ENCODE peak calls at places on chromosomes 13 and 19, in five cellular contexts. One of them, this sample, is unnamed.

GRCh38 chr19:49710372-49710951 is 19.5 kb downstream of the CPT1C start:
- DNase-seq in IMR-90: peak; percentile 84
- DNase-seq in trophoblast cell: no peak
- DNase-seq in mesenchymal stem cell: peak; percentile 86
- DNase-seq in mesendoderm: no peak
- DNase-seq in this sample: no peak

GRCh38 chr13:24834902-24835510 is 71.0 kb downstream of the RNF17 start:
- DNase-seq in mesendoderm: peak; percentile 14
- DNase-seq in mesenchymal stem cell: no peak
- DNase-seq in IMR-90: no peak
- DNase-seq in trophoblast cell: no peak
- DNase-seq in this sample: no peak

GRCh38 chr13:48154671-48155070 is 59.8 kb upstream of the MED4 start:
- DNase-seq in trophoblast cell: no peak
- DNase-seq in IMR-90: no peak
- DNase-seq in mesenchymal stem cell: no peak
- DNase-seq in mesendoderm: no peak
- DNase-seq in this sample: no peak

GRCh38 chr13:51063909-51064308 is 47.2 kb downstream of the C13orf42 start:
- DNase-seq in mesenchymal stem cell: no peak
- DNase-seq in mesendoderm: no peak
- DNase-seq in IMR-90: no peak
- DNase-seq in trophoblast cell: no peak
- DNase-seq in this sample: no peak

GRCh38 chr13:35475131-35475959 is 1.1 kb downstream of the MAB21L1 start:
- DNase-seq in mesenchymal stem cell: peak; percentile 30
- DNase-seq in trophoblast cell: peak; percentile 4
- DNase-seq in mesendoderm: peak; percentile 68
- DNase-seq in IMR-90: peak; percentile 16
- DNase-seq in this sample: peak; percentile 67

GRCh38 chr19:44757735-44758505 is 9.4 kb downstream of the BCL3 start:
- DNase-seq in mesendoderm: peak; percentile 77
- DNase-seq in mesenchymal stem cell: peak; percentile 88
- DNase-seq in trophoblast cell: peak; percentile 73
- DNase-seq in IMR-90: peak; percentile 63
- DNase-seq in this sample: peak; percentile 74

GRCh38 chr13:80010846-80011245 is 330.1 kb downstream of the SPRY2 start:
- DNase-seq in trophoblast cell: no peak
- DNase-seq in IMR-90: no peak
- DNase-seq in mesenchymal stem cell: no peak
- DNase-seq in mesendoderm: no peak
- DNase-seq in this sample: no peak

GRCh38 chr19:9065457-9066014 is 21.3 kb upstream of the OR1M1 start:
- DNase-seq in trophoblast cell: no peak
- DNase-seq in mesendoderm: no peak
- DNase-seq in mesenchymal stem cell: no peak
- DNase-seq in IMR-90: no peak
- DNase-seq in this sample: peak; percentile 75

GRCh38 chr13:32142956-32143375 is 111.4 kb downstream of the FRY start:
- DNase-seq in IMR-90: peak; percentile 52
- DNase-seq in trophoblast cell: peak; percentile 32
- DNase-seq in mesenchymal stem cell: peak; percentile 34
- DNase-seq in mesendoderm: peak; percentile 90
- DNase-seq in this sample: peak; percentile 60

GRCh38 chr13:20609145-20609544 is 42.2 kb downstream of the IFT88 start:
- DNase-seq in trophoblast cell: no peak
- DNase-seq in mesenchymal stem cell: peak; percentile 82
- DNase-seq in IMR-90: peak; percentile 94
- DNase-seq in mesendoderm: no peak
- DNase-seq in this sample: no peak

GRCh38 chr13:70107498-70108271 is at the start of gene ATXN8OS:
- DNase-seq in IMR-90: no peak
- DNase-seq in mesenchymal stem cell: peak; percentile 33
- DNase-seq in mesendoderm: peak; percentile 38
- DNase-seq in trophoblast cell: no peak
- DNase-seq in this sample: peak; percentile 59

GRCh38 chr13:83620535-83621220 is 261.6 kb downstream of the SLITRK1 start:
- DNase-seq in IMR-90: peak; percentile 19
- DNase-seq in mesendoderm: no peak
- DNase-seq in mesenchymal stem cell: no peak
- DNase-seq in trophoblast cell: no peak
- DNase-seq in this sample: no peak

GRCh38 chr13:95948646-95949045 is 104.6 kb downstream of the UGGT2 start:
- DNase-seq in mesendoderm: no peak
- DNase-seq in mesenchymal stem cell: no peak
- DNase-seq in trophoblast cell: no peak
- DNase-seq in IMR-90: peak; percentile 47
- DNase-seq in this sample: no peak

GRCh38 chr13:62643007-62643483 is 1227.4 kb upstream of the PCDH20 start:
- DNase-seq in mesenchymal stem cell: peak; percentile 20
- DNase-seq in mesendoderm: peak; percentile 69
- DNase-seq in IMR-90: peak; percentile 66
- DNase-seq in trophoblast cell: peak; percentile 63
- DNase-seq in this sample: no peak

GRCh38 chr13:46296920-46297319 is 85.2 kb downstream of the LRRC63 start:
- DNase-seq in mesendoderm: peak; percentile 89
- DNase-seq in trophoblast cell: peak; percentile 82
- DNase-seq in IMR-90: peak; percentile 67
- DNase-seq in mesenchymal stem cell: peak; percentile 86
- DNase-seq in this sample: no peak

GRCh38 chr19:58053480-58054156 is 5.5 kb upstream of the ZNF135 start:
- DNase-seq in mesenchymal stem cell: no peak
- DNase-seq in trophoblast cell: no peak
- DNase-seq in IMR-90: no peak
- DNase-seq in mesendoderm: no peak
- DNase-seq in this sample: no peak

DNA sequence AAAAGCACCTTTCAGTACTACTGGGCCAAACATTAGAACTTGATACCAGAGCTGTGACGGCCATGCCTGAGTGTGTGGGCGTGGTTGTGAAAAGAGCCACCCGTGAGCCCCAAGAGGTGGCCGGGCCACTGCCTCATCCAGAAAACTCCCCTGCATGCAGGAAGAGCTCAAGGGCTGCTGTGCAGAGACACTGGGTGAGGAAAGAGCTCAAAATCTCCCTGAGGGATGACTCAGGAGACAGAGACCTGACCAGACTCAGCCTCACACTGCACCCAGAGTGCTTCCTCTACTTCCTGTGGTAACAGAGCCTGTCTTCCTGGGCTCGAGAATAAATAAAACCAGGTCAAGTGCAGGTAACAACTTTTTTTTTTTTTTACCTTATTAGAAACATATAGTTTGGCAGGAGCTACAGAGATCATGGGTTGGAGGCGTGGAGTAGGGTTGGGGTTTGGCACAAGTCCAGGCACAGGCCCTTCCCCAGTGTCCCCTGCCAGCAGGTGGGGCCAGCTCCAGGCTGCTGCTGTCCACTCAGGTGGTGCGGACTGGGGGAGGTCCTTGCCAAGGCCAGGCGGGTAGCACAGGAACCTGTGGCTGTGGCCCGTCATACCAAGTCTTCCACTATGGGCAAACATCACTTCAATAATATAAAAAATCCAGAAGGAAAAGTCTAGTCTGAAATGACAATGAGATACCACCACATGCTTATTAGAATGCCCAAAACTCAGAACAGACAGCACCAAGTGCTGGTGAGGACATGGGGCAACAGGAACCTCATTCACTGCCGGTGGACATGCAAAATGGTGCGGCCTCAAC is 25.5 kb downstream of the ELL start:
- DNase-seq in mesendoderm: peak; percentile 33
- DNase-seq in trophoblast cell: no peak
- DNase-seq in mesenchymal stem cell: peak; percentile 95
- DNase-seq in IMR-90: peak; percentile 80
- DNase-seq in this sample: no peak
- H3K4me1 ChIP-seq in mesendoderm: no peaks in the 10 kb centered on the region
- H3K4me1 ChIP-seq in trophoblast cell: peaks cover 16% of the 10 kb centered on the region
- H3K4me1 ChIP-seq in mesenchymal stem cell: peaks cover 37% of the 10 kb centered on the region
- H3K4me1 ChIP-seq in IMR-90: peaks cover 25% of the 10 kb centered on the region
- H3K4me1 ChIP-seq in this sample: peaks cover 2% of the 10 kb centered on the region

DNA sequence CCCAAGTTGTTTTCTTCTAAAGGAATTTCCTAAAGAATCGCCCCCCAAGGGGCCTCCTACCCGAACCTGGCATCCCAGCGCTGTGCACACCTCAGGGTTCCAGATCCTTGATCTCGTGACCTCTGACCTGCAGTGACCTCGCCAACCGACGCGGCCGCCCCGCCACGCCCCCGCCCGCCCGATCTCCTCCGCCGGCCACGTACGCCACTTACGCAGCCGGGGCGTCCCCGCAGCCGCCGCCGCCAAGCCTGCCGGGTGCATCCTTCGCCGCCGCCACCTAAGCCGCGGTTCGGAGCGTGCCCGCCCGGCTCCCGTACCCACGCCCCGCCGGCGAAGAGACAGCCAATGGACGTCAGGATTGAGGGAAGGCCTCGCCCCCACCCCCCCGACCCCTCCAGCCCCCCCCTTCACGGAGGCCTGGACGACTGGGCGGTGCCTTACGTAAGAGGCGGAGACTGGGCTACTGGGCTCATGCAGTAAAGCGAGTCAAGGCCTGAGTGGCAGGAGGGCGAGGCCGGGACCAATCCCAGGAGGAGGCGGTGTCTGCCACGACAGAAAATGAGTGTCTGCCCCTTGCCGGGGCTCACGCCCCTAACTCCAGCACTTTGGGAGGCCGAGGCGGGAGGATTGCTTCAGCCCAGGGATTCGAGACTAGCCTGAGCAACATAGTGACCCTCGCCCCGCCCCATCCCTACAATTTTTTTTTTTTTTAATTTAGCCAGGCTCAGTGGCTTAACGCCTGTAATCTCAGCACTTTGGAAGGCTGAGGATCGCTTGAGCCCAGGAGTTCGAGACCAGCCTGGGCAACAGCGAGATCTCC is at the start of gene YIF1B:
- DNase-seq in mesenchymal stem cell: peak; percentile 97
- DNase-seq in IMR-90: peak; percentile 96
- DNase-seq in trophoblast cell: peak; percentile 99
- DNase-seq in mesendoderm: peak; percentile 99
- DNase-seq in this sample: peak; percentile 99
- H2BK5ac ChIP-seq in mesenchymal stem cell: no peak within 1 kb of the TSS
- H2BK5ac ChIP-seq in IMR-90: peak within 1 kb of the TSS; percentile 58
- H2BK5ac ChIP-seq in trophoblast cell: peak within 1 kb of the TSS; percentile 49
- H2BK5ac ChIP-seq in mesendoderm: no peak within 1 kb of the TSS
- H2BK5ac ChIP-seq in this sample: no peak within 1 kb of the TSS

GRCh38 chr13:75452564-75452963 is 29.4 kb downstream of the TBC1D4 start:
- DNase-seq in mesenchymal stem cell: no peak
- DNase-seq in IMR-90: no peak
- DNase-seq in mesendoderm: no peak
- DNase-seq in trophoblast cell: peak; percentile 18
- DNase-seq in this sample: no peak

GRCh38 chr13:75455962-75456361 is 26.0 kb downstream of the TBC1D4 start:
- DNase-seq in mesenchymal stem cell: no peak
- DNase-seq in mesendoderm: no peak
- DNase-seq in trophoblast cell: no peak
- DNase-seq in IMR-90: no peak
- DNase-seq in this sample: no peak

GRCh38 chr13:75458696-75459422 is 23.1 kb downstream of the TBC1D4 start:
- DNase-seq in mesendoderm: peak; percentile 29
- DNase-seq in IMR-90: no peak
- DNase-seq in mesenchymal stem cell: no peak
- DNase-seq in trophoblast cell: no peak
- DNase-seq in this sample: peak; percentile 50

DNA sequence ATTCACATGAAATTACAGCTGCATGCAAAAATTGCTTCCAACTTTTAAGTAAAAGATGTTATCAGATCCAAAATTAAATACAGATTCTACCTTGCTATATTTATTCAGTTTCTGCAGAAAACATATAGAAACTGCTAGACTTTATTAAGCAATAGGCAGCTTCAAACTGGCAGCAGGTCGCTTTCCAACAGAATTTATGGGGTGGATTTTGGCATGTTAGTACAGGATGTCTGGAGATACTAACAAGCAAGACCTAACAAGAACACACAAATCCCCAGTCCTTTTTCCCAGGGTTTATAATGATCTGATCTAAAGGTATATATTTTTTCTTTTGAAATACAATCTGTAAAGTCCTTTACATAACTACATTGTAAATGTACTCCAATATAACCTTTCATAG is 27.5 kb downstream of the TBC1D4 start:
- DNase-seq in trophoblast cell: no peak
- DNase-seq in mesenchymal stem cell: no peak
- DNase-seq in IMR-90: no peak
- DNase-seq in mesendoderm: no peak
- DNase-seq in this sample: no peak
- H3K4me1 ChIP-seq in trophoblast cell: peaks cover 3% of the 10 kb centered on the region
- H3K4me1 ChIP-seq in mesenchymal stem cell: peaks cover 2% of the 10 kb centered on the region
- H3K4me1 ChIP-seq in IMR-90: no peaks in the 10 kb centered on the region
- H3K4me1 ChIP-seq in mesendoderm: peaks cover 5% of the 10 kb centered on the region
- H3K4me1 ChIP-seq in this sample: peaks cover 4% of the 10 kb centered on the region

DNA sequence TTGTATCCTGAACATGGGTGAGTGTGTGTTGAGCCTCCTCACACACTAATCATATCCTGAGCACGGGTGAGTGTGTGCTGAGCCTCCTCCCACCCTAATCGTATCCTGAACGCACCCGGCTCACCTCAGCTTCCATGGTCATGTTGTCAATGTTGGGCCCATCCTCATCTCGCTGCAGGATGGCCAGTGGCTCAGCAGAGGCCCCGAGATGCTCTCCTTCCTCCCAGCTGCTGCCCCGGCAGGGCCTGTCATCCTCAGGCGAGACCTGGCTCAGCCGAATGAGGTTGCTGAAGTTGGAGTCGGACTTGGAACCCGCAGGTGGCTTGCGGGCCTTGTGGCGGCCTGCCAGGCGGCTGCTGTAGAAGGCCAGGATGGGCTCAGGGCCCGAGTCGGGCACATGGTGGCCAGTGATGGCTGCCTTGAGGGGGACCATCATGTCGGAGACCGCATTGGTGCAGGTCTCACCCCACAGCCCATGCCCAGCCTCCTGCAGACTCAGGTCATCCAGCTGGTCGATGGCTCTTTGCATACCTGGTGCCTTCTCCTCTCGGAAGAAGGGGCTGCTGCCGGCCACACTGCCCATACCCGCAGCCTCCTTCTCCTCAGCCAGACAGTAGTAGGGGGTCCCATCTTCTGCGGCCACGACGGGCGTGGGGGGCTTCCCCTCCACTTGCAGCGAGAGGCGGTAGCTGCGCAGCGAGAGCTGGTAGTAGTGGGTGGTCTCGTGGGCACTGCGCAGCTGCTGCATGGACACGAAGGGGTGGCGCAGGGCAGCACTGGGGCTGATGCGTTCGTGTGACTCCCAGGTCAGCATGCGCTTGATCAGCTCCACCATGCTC is 9.6 kb downstream of the HIPK4 start:
- DNase-seq in mesenchymal stem cell: no peak
- DNase-seq in mesendoderm: no peak
- DNase-seq in trophoblast cell: no peak
- DNase-seq in IMR-90: no peak
- DNase-seq in this sample: no peak
- H2BK5ac ChIP-seq in mesenchymal stem cell: no peak overlapping the region
- H2BK5ac ChIP-seq in mesendoderm: no peak overlapping the region
- H2BK5ac ChIP-seq in trophoblast cell: no peak overlapping the region
- H2BK5ac ChIP-seq in IMR-90: no peak overlapping the region
- H2BK5ac ChIP-seq in this sample: no peak overlapping the region

GRCh38 chr19:6719540-6719861 is 949 bp downstream of the C3 start:
- DNase-seq in IMR-90: no peak
- DNase-seq in mesendoderm: no peak
- DNase-seq in mesenchymal stem cell: no peak
- DNase-seq in trophoblast cell: no peak
- DNase-seq in this sample: no peak
- H3K4me1 ChIP-seq in IMR-90: peaks cover 2% of the 10 kb centered on the region
- H3K4me1 ChIP-seq in mesendoderm: no peaks in the 10 kb centered on the region
- H3K4me1 ChIP-seq in mesenchymal stem cell: peaks cover 12% of the 10 kb centered on the region
- H3K4me1 ChIP-seq in trophoblast cell: peaks cover 5% of the 10 kb centered on the region
- H3K4me1 ChIP-seq in this sample: no peaks in the 10 kb centered on the region